ENCODE peak calls at places on chromosomes 4 and X, in seven cellular contexts. One of them, this sample, is unnamed.

GRCh38 chrX:30153881-30154260 is 61.5 kb upstream of the MAGEB2 start:
- DNase-seq in suprapubic skin: no peak
- DNase-seq in psoas muscle: no peak
- DNase-seq in heart right ventricle: no peak
- DNase-seq in SK-N-SH: no peak
- DNase-seq in OCI-LY7: no peak
- DNase-seq in AG04450: no peak
- DNase-seq in this sample: no peak

GRCh38 chrX:14829643-14830042 is 43.2 kb downstream of the FANCB start:
- DNase-seq in suprapubic skin: no peak
- DNase-seq in psoas muscle: no peak
- DNase-seq in heart right ventricle: no peak
- DNase-seq in SK-N-SH: no peak
- DNase-seq in OCI-LY7: no peak
- DNase-seq in AG04450: no peak
- DNase-seq in this sample: no peak

GRCh38 chr4:139461022-139461421 is 7.1 kb downstream of the RAB33B start:
- DNase-seq in suprapubic skin: no peak
- DNase-seq in psoas muscle: no peak
- DNase-seq in heart right ventricle: no peak
- DNase-seq in SK-N-SH: peak
- DNase-seq in OCI-LY7: no peak
- DNase-seq in AG04450: no peak
- DNase-seq in this sample: peak

GRCh38 chrX:132488819-132489255 is at the start of gene MBNL3:
- DNase-seq in suprapubic skin: peak
- DNase-seq in psoas muscle: peak
- DNase-seq in heart right ventricle: peak
- DNase-seq in SK-N-SH: peak
- DNase-seq in OCI-LY7: peak
- DNase-seq in AG04450: no peak
- DNase-seq in this sample: peak

GRCh38 chrX:54865208-54865607 is 55.4 kb upstream of the TRO start:
- DNase-seq in suprapubic skin: no peak
- DNase-seq in psoas muscle: no peak
- DNase-seq in heart right ventricle: no peak
- DNase-seq in SK-N-SH: no peak
- DNase-seq in OCI-LY7: peak
- DNase-seq in AG04450: no peak
- DNase-seq in this sample: no peak

GRCh38 chr4:6356076-6356560 is 86.5 kb downstream of the WFS1 start:
- DNase-seq in suprapubic skin: no peak
- DNase-seq in psoas muscle: no peak
- DNase-seq in heart right ventricle: no peak
- DNase-seq in SK-N-SH: no peak
- DNase-seq in OCI-LY7: no peak
- DNase-seq in AG04450: no peak
- DNase-seq in this sample: no peak

GRCh38 chrX:104488811-104489210 is 77.2 kb upstream of the IL1RAPL2 start:
- DNase-seq in suprapubic skin: no peak
- DNase-seq in psoas muscle: no peak
- DNase-seq in heart right ventricle: no peak
- DNase-seq in SK-N-SH: no peak
- DNase-seq in OCI-LY7: no peak
- DNase-seq in AG04450: no peak
- DNase-seq in this sample: no peak

GRCh38 chrX:45142185-45142584 is 58.5 kb downstream of the DIPK2B start:
- DNase-seq in suprapubic skin: no peak
- DNase-seq in psoas muscle: no peak
- DNase-seq in heart right ventricle: no peak
- DNase-seq in SK-N-SH: no peak
- DNase-seq in OCI-LY7: no peak
- DNase-seq in AG04450: no peak
- DNase-seq in this sample: no peak

GRCh38 chr4:15729910-15730533 is 27.2 kb downstream of the BST1 start:
- DNase-seq in suprapubic skin: no peak
- DNase-seq in psoas muscle: no peak
- DNase-seq in heart right ventricle: peak
- DNase-seq in SK-N-SH: peak
- DNase-seq in OCI-LY7: peak
- DNase-seq in AG04450: no peak
- DNase-seq in this sample: no peak

GRCh38 chrX:10582215-10582733 is 38.1 kb downstream of the MID1 start:
- DNase-seq in suprapubic skin: no peak
- DNase-seq in psoas muscle: no peak
- DNase-seq in heart right ventricle: no peak
- DNase-seq in SK-N-SH: no peak
- DNase-seq in OCI-LY7: no peak
- DNase-seq in AG04450: no peak
- DNase-seq in this sample: no peak

GRCh38 chrX:100720301-100720700 is 11.6 kb downstream of the SYTL4 start:
- DNase-seq in suprapubic skin: no peak
- DNase-seq in psoas muscle: no peak
- DNase-seq in heart right ventricle: no peak
- DNase-seq in SK-N-SH: no peak
- DNase-seq in OCI-LY7: no peak
- DNase-seq in AG04450: no peak
- DNase-seq in this sample: no peak

GRCh38 chr4:55321707-55322264 is 24.3 kb upstream of the SRD5A3 start:
- DNase-seq in suprapubic skin: peak
- DNase-seq in psoas muscle: no peak
- DNase-seq in heart right ventricle: peak
- DNase-seq in SK-N-SH: peak
- DNase-seq in OCI-LY7: peak
- DNase-seq in AG04450: no peak
- DNase-seq in this sample: peak

GRCh38 chr4:2849267-2850140 is 5.9 kb downstream of the ADD1 start:
- DNase-seq in suprapubic skin: no peak
- DNase-seq in psoas muscle: no peak
- DNase-seq in heart right ventricle: no peak
- DNase-seq in SK-N-SH: no peak
- DNase-seq in OCI-LY7: no peak
- DNase-seq in AG04450: no peak
- DNase-seq in this sample: no peak

GRCh38 chrX:48179691-48180090 is 16.9 kb downstream of the SSX5 start:
- DNase-seq in suprapubic skin: no peak
- DNase-seq in psoas muscle: no peak
- DNase-seq in heart right ventricle: no peak
- DNase-seq in SK-N-SH: no peak
- DNase-seq in OCI-LY7: no peak
- DNase-seq in AG04450: no peak
- DNase-seq in this sample: no peak

GRCh38 chr4:38610844-38611550 is 53.0 kb upstream of the KLF3 start:
- DNase-seq in suprapubic skin: no peak
- DNase-seq in psoas muscle: no peak
- DNase-seq in heart right ventricle: no peak
- DNase-seq in SK-N-SH: no peak
- DNase-seq in OCI-LY7: no peak
- DNase-seq in AG04450: no peak
- DNase-seq in this sample: no peak

GRCh38 chr4:139556071-139556734 is at the start of gene SETD7:
- DNase-seq in suprapubic skin: peak
- DNase-seq in psoas muscle: peak
- DNase-seq in heart right ventricle: peak
- DNase-seq in SK-N-SH: peak
- DNase-seq in OCI-LY7: peak
- DNase-seq in AG04450: no peak
- DNase-seq in this sample: peak

GRCh38 chr4:114924311-114924710 is 189.1 kb downstream of the NDST4 start:
- DNase-seq in suprapubic skin: no peak
- DNase-seq in psoas muscle: no peak
- DNase-seq in heart right ventricle: no peak
- DNase-seq in SK-N-SH: no peak
- DNase-seq in OCI-LY7: no peak
- DNase-seq in AG04450: no peak
- DNase-seq in this sample: no peak

GRCh38 chr4:182206266-182206665 is 36.9 kb upstream of the TENM3 start:
- DNase-seq in suprapubic skin: no peak
- DNase-seq in psoas muscle: no peak
- DNase-seq in heart right ventricle: no peak
- DNase-seq in SK-N-SH: no peak
- DNase-seq in OCI-LY7: no peak
- DNase-seq in AG04450: no peak
- DNase-seq in this sample: no peak

GRCh38 chrX:154458116-154458953 is at the start of gene PLXNA3:
- DNase-seq in suprapubic skin: no peak
- DNase-seq in psoas muscle: peak
- DNase-seq in heart right ventricle: peak
- DNase-seq in SK-N-SH: peak
- DNase-seq in OCI-LY7: peak
- DNase-seq in AG04450: no peak
- DNase-seq in this sample: no peak

GRCh38 chr4:148831945-148832344 is 389.7 kb upstream of the NR3C2 start:
- DNase-seq in suprapubic skin: no peak
- DNase-seq in psoas muscle: no peak
- DNase-seq in heart right ventricle: no peak
- DNase-seq in SK-N-SH: no peak
- DNase-seq in OCI-LY7: no peak
- DNase-seq in AG04450: peak
- DNase-seq in this sample: no peak

GRCh38 chr4:55398461-55398860 is 2.7 kb downstream of the TMEM165 start:
- DNase-seq in suprapubic skin: no peak
- DNase-seq in psoas muscle: no peak
- DNase-seq in heart right ventricle: no peak
- DNase-seq in SK-N-SH: no peak
- DNase-seq in OCI-LY7: no peak
- DNase-seq in AG04450: no peak
- DNase-seq in this sample: no peak

GRCh38 chr4:32909722-32910121 is 2189.6 kb downstream of the PCDH7 start:
- DNase-seq in suprapubic skin: no peak
- DNase-seq in psoas muscle: no peak
- DNase-seq in heart right ventricle: no peak
- DNase-seq in SK-N-SH: no peak
- DNase-seq in OCI-LY7: no peak
- DNase-seq in AG04450: no peak
- DNase-seq in this sample: no peak

GRCh38 chrX:18464500-18464899 is 39.1 kb downstream of the CDKL5 start:
- DNase-seq in suprapubic skin: no peak
- DNase-seq in psoas muscle: no peak
- DNase-seq in heart right ventricle: no peak
- DNase-seq in SK-N-SH: no peak
- DNase-seq in OCI-LY7: no peak
- DNase-seq in AG04450: no peak
- DNase-seq in this sample: no peak

GRCh38 chrX:140439455-140439854 is 65.4 kb downstream of the SOX3 start:
- DNase-seq in suprapubic skin: no peak
- DNase-seq in psoas muscle: no peak
- DNase-seq in heart right ventricle: no peak
- DNase-seq in SK-N-SH: peak
- DNase-seq in OCI-LY7: no peak
- DNase-seq in AG04450: no peak
- DNase-seq in this sample: no peak

GRCh38 chr4:17059192-17059634 is 160.8 kb upstream of the LDB2 start:
- DNase-seq in suprapubic skin: no peak
- DNase-seq in psoas muscle: peak
- DNase-seq in heart right ventricle: peak
- DNase-seq in SK-N-SH: peak
- DNase-seq in OCI-LY7: no peak
- DNase-seq in AG04450: peak
- DNase-seq in this sample: peak
- H3K27ac ChIP-seq in suprapubic skin: no peak
- H3K27ac ChIP-seq in psoas muscle: no peak
- H3K27ac ChIP-seq in heart right ventricle: no peak
- H3K27ac ChIP-seq in SK-N-SH: peak
- H3K27ac ChIP-seq in OCI-LY7: no peak
- H3K27ac ChIP-seq in AG04450: peak
- H3K27ac ChIP-seq in this sample: peak

DNA sequence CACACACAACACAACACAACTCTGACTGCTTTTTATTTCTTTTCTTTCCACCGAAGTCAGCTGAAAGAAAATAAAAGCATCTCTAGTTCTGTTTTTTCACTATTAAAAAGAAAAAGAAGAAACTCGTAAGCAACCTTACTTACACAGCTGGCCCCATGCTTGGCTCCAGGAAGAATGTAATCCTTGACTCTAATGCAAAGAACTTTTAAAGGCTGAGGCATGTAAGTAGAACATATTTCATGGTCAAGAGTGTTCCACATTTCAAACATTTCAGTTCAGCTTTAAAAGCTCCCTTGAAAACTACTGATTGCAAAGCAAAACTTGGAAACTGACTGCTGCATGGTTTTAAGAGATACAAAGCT is 648 bp downstream of the GASK1B start:
- DNase-seq in suprapubic skin: no peak
- DNase-seq in psoas muscle: no peak
- DNase-seq in heart right ventricle: no peak
- DNase-seq in SK-N-SH: no peak
- DNase-seq in OCI-LY7: no peak
- DNase-seq in AG04450: peak
- DNase-seq in this sample: no peak
- H3K27ac ChIP-seq in suprapubic skin: peak
- H3K27ac ChIP-seq in psoas muscle: peak
- H3K27ac ChIP-seq in heart right ventricle: peak
- H3K27ac ChIP-seq in SK-N-SH: no peak
- H3K27ac ChIP-seq in OCI-LY7: no peak
- H3K27ac ChIP-seq in AG04450: no peak
- H3K27ac ChIP-seq in this sample: peak

DNA sequence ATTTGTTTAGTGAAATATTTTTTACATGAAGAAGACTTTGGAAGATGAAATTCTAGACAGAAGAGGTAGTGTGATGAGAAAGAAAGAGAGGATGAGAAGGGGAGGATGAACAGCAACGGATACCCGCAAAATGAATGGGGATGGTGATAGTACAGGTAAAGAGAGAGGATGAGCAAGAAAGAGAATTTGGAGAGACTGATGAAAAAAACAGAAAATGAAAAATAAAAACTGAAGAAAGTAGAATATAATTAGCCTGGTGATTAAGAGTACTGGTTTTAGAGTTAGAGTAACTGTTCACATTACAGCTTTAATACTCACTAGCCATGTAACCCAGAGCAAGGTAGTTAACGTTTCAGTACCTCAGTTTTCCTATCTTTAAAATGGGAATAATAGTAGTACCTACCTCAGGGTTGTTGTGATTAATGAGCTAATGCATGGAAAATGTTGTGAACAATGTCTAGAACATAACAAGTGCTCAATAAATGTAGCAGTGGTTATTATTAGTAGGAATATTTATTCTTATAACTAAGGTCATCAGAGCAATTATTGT is 54.9 kb upstream of the ANTXR2 start:
- DNase-seq in suprapubic skin: no peak
- DNase-seq in psoas muscle: no peak
- DNase-seq in heart right ventricle: no peak
- DNase-seq in SK-N-SH: no peak
- DNase-seq in OCI-LY7: no peak
- DNase-seq in AG04450: no peak
- DNase-seq in this sample: no peak
- H3K27ac ChIP-seq in suprapubic skin: no peak
- H3K27ac ChIP-seq in psoas muscle: no peak
- H3K27ac ChIP-seq in heart right ventricle: no peak
- H3K27ac ChIP-seq in SK-N-SH: peak
- H3K27ac ChIP-seq in OCI-LY7: no peak
- H3K27ac ChIP-seq in AG04450: no peak
- H3K27ac ChIP-seq in this sample: no peak

GRCh38 chrX:72346306-72346949 is 40.7 kb upstream of the CITED1 start:
- DNase-seq in suprapubic skin: no peak
- DNase-seq in psoas muscle: no peak
- DNase-seq in heart right ventricle: no peak
- DNase-seq in SK-N-SH: no peak
- DNase-seq in OCI-LY7: no peak
- DNase-seq in AG04450: no peak
- DNase-seq in this sample: no peak
- H3K27ac ChIP-seq in suprapubic skin: no peak
- H3K27ac ChIP-seq in psoas muscle: no peak
- H3K27ac ChIP-seq in heart right ventricle: no peak
- H3K27ac ChIP-seq in SK-N-SH: no peak
- H3K27ac ChIP-seq in OCI-LY7: no peak
- H3K27ac ChIP-seq in AG04450: no peak
- H3K27ac ChIP-seq in this sample: no peak